ENCODE peak calls at places on chromosomes 13 and 19, in six cellular contexts. V, L, F, Q, X and H are unnamed samples. For H3K9me3, the result is how much of the 10 kb centered on the place peaks cover.

GRCh38 chr13:100899720-100900316 is 225.2 kb upstream of the TMTC4 start:
- DNase-seq in V (no peak), L (no peak), F (no peak), Q (no peak), X (no peak), H (no peak)

GRCh38 chr13:90696656-90697055 is 650.8 kb upstream of the MIR17HG start:
- DNase-seq in V (no peak), L (no peak), F (no peak), Q (no peak), X (no peak), H (no peak)

GRCh38 chr13:30872685-30873443 is 33.2 kb upstream of the MEDAG start:
- DNase-seq in V (no peak), L (no peak), F (no peak), Q (peak), X (peak), H (peak)

GRCh38 chr13:42354246-42355117 is 82.5 kb downstream of the AKAP11 start:
- DNase-seq in V (no peak), L (no peak), F (no peak), Q (no peak), X (no peak), H (no peak)

GRCh38 chr19:42693760-42694350 is 46.4 kb downstream of the PSG3 start:
- DNase-seq in V (no peak), L (no peak), F (no peak), Q (no peak), X (no peak), H (no peak)

GRCh38 chr13:39938591-39938990 is 283.1 kb downstream of the COG6 start:
- DNase-seq in V (no peak), L (no peak), F (no peak), Q (no peak), X (no peak), H (no peak)

GRCh38 chr19:11288349-11288748 is 7.6 kb upstream of the TSPAN16 start:
- DNase-seq in V (no peak), L (no peak), F (no peak), Q (no peak), X (no peak), H (no peak)

GRCh38 chr19:14059093-14059480 is 2.8 kb downstream of the PALM3 start:
- DNase-seq in V (no peak), L (no peak), F (no peak), Q (no peak), X (no peak), H (no peak)

GRCh38 chr13:33189470-33189869 is 96.1 kb downstream of the STARD13 start:
- DNase-seq in V (no peak), L (no peak), F (no peak), Q (no peak), X (no peak), H (no peak)

GRCh38 chr19:18441804-18442788 is 4.2 kb upstream of the ISYNA1 start:
- DNase-seq in V (no peak), L (no peak), F (no peak), Q (no peak), X (no peak), H (no peak)

GRCh38 chr19:42052241-42052863 is 17.7 kb downstream of the GRIK5 start:
- DNase-seq in V (no peak), L (no peak), F (peak), Q (no peak), X (no peak), H (no peak)

GRCh38 chr19:55112781-55113569 is 4.5 kb downstream of the PPP1R12C start:
- DNase-seq in V (no peak), L (no peak), F (no peak), Q (no peak), X (no peak), H (no peak)

GRCh38 chr13:27362064-27362751 is 62.2 kb upstream of the GTF3A start:
- DNase-seq in V (peak), L (peak), F (peak), Q (peak), X (peak), H (peak)

GRCh38 chr13:35566340-35566739 is 89.9 kb upstream of the MAB21L1 start:
- DNase-seq in V (no peak), L (no peak), F (no peak), Q (no peak), X (no peak), H (no peak)

GRCh38 chr13:36082396-36082795 is 48.8 kb downstream of the DCLK1 start:
- DNase-seq in V (no peak), L (no peak), F (no peak), Q (no peak), X (no peak), H (no peak)

GRCh38 chr19:32800191-32800590 is 69.4 kb downstream of the SLC7A9 start:
- DNase-seq in V (no peak), L (no peak), F (no peak), Q (no peak), X (no peak), H (no peak)

GRCh38 chr19:3450796-3451411 is 29.4 kb downstream of the SMIM24 start:
- DNase-seq in V (peak), L (no peak), F (no peak), Q (no peak), X (peak), H (peak)

GRCh38 chr19:42479736-42480135 is 37.0 kb upstream of the CXCL17 start:
- DNase-seq in V (no peak), L (no peak), F (no peak), Q (no peak), X (no peak), H (no peak)

GRCh38 chr19:3098515-3099346 is 4.6 kb downstream of the GNA11 start:
- DNase-seq in V (peak), L (no peak), F (peak), Q (no peak), X (no peak), H (peak)

GRCh38 chr13:93505104-93505952 is 278.7 kb downstream of the GPC6 start:
- DNase-seq in V (no peak), L (no peak), F (no peak), Q (no peak), X (no peak), H (no peak)

GRCh38 chr13:33637978-33638743 is 179.8 kb upstream of the RFC3 start:
- DNase-seq in V (no peak), L (no peak), F (no peak), Q (no peak), X (no peak), H (no peak)

GRCh38 chr19:18339703-18340102 is 695 bp upstream of the PGPEP1 start:
- DNase-seq in V (no peak), L (no peak), F (no peak), Q (no peak), X (no peak), H (no peak)

GRCh38 chr19:48445256-48445605 is 552 bp upstream of the GRWD1 start:
- DNase-seq in V (no peak), L (no peak), F (no peak), Q (no peak), X (no peak), H (no peak)

GRCh38 chr13:112446347-112446861 is 70.2 kb downstream of the SPACA7 start:
- DNase-seq in V (no peak), L (no peak), F (peak), Q (no peak), X (no peak), H (peak)

GRCh38 chr19:23070353-23070781 is 46.5 kb upstream of the ZNF730 start:
- DNase-seq in V (no peak), L (no peak), F (no peak), Q (peak), X (no peak), H (no peak)

GRCh38 chr19:1407662-1408299 is 395 bp downstream of the DAZAP1 start:
- DNase-seq in V (peak), L (no peak), F (peak), Q (no peak), X (no peak), H (no peak)

GRCh38 chr19:4781851-4782250 is 9.7 kb upstream of the FEM1A start:
- DNase-seq in V (no peak), L (no peak), F (no peak), Q (no peak), X (no peak), H (no peak)

GRCh38 chr19:4068058-4068966 is 1.6 kb upstream of the ZBTB7A start:
- DNase-seq in V (peak), L (no peak), F (peak), Q (no peak), X (no peak), H (no peak)

GRCh38 chr13:28046981-28047380 is 53.4 kb downstream of the FLT3 start:
- DNase-seq in V (no peak), L (no peak), F (no peak), Q (no peak), X (no peak), H (no peak)

GRCh38 chr19:3448616-3449334 is 31.6 kb downstream of the SMIM24 start:
- DNase-seq in V (no peak), L (no peak), F (no peak), Q (no peak), X (no peak), H (no peak)

GRCh38 chr19:51460164-51460992 is 2.1 kb upstream of the SIGLEC8 start:
- DNase-seq in V (no peak), L (no peak), F (no peak), Q (no peak), X (no peak), H (no peak)

GRCh38 chr13:75704194-75704941 is 68.2 kb downstream of the LMO7 start:
- DNase-seq in V (no peak), L (no peak), F (no peak), Q (no peak), X (no peak), H (no peak)

GRCh38 chr13:91119643-91120042 is 227.8 kb upstream of the MIR17HG start:
- DNase-seq in V (no peak), L (no peak), F (no peak), Q (no peak), X (no peak), H (no peak)

GRCh38 chr19:5913739-5914357 is at the start of gene CAPS:
- DNase-seq in V (peak), L (no peak), F (peak), Q (peak), X (no peak), H (peak)
- H3K27ac ChIP-seq in V (peak), L (peak), F (peak), Q (peak), X (peak), H (peak)

GRCh38 chr19:39792999-39793546 is 14.4 kb downstream of the LEUTX start:
- DNase-seq in V (peak), L (no peak), F (peak), Q (peak), X (peak), H (peak)

GRCh38 chr19:39795001-39795400 is 16.3 kb downstream of the LEUTX start:
- DNase-seq in V (no peak), L (no peak), F (no peak), Q (no peak), X (no peak), H (no peak)

GRCh38 chr19:39797083-39797482 is 18.4 kb downstream of the LEUTX start:
- DNase-seq in V (no peak), L (no peak), F (no peak), Q (no peak), X (no peak), H (no peak)

DNA sequence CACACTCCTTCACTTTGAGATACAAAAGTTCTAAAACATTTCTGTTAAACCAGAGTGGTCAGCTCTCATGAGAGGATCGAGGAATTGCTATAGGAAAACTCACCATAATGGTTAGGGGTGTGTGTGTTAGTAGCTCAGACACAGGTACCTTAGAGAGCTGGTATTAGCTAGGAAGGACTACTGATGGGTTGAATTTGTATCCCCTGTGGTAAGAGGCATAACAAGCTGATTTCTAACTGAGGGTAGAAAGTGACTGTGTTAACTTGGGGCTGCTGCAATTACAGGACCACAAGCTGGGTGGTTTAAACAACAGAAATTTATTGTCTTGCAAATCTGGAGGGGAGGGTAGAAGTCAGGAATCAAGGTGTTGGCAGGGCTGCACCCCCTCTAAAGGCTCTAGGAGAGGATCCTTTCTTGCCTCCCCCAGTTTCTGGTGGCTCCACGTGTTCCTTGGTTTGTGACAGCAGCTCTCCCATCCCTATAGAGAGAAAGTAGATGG is 17.4 kb downstream of the LEUTX start:
- DNase-seq in V (no peak), L (no peak), F (no peak), Q (no peak), X (no peak), H (no peak)
- H3K9me3 ChIP-seq in V (under half), L (under half), F (under half), Q (under half), X (under half), H (under half)

GRCh38 chr13:44300895-44301638 is 72.6 kb upstream of the SERP2 start:
- DNase-seq in V (no peak), L (no peak), F (no peak), Q (peak), X (peak), H (peak)
- TF ChIP-seq CTCF in V (no peak), L (no peak), F (no peak), Q (peak), X (no peak), H (peak)

GRCh38 chr13:73090116-73090811 is 31.5 kb downstream of the KLF5 start:
- DNase-seq in V (no peak), L (no peak), F (no peak), Q (peak), X (no peak), H (no peak)
- H3K27ac ChIP-seq in V (no peak), L (peak), F (peak), Q (peak), X (no peak), H (no peak)

DNA sequence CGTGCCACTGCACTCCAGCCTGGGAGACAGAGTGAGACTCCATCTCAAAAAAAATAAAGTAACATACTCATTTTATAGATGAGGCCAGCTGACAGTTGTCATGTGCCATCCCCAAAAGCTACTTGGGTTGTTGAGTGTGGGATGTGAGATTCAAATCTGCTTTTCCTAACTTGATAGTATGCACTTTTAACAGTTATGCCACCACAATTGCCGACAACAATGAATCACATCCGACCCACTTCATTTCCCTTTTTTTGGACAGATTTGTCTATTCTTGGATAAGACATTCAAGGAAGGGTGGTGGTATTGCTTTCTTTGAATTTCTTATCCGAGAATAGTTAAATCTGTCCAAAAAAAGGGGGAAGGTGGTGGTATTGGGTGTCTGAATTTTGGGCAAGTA is 16.3 kb upstream of the DNMT1 start:
- DNase-seq in V (no peak), L (no peak), F (no peak), Q (no peak), X (no peak), H (no peak)
- H3K9me3 ChIP-seq in V (under half), L (under half), F (under half), Q (under half), X (under half), H (under half)

GRCh38 chr13:101967216-101967615 is 434.6 kb downstream of the FGF14 start:
- DNase-seq in V (no peak), L (no peak), F (no peak), Q (no peak), X (no peak), H (no peak)

GRCh38 chr13:101977475-101977874 is 424.4 kb downstream of the FGF14 start:
- DNase-seq in V (no peak), L (no peak), F (no peak), Q (no peak), X (no peak), H (no peak)

GRCh38 chr13:101970339-101970738 is 431.5 kb downstream of the FGF14 start:
- DNase-seq in V (no peak), L (no peak), F (no peak), Q (no peak), X (no peak), H (no peak)

GRCh38 chr13:101972191-101972590 is 429.7 kb downstream of the FGF14 start:
- DNase-seq in V (no peak), L (no peak), F (no peak), Q (no peak), X (no peak), H (no peak)
- TF ChIP-seq CTCF in V (no peak), L (no peak), F (no peak), Q (no peak), X (no peak), H (no peak)

GRCh38 chr13:41015920-41016319 is 3.2 kb downstream of the ELF1 start:
- DNase-seq in V (no peak), L (no peak), F (no peak), Q (no peak), X (no peak), H (no peak)
- H3K27ac ChIP-seq in V (no peak), L (peak), F (peak), Q (peak), X (no peak), H (no peak)

DNA sequence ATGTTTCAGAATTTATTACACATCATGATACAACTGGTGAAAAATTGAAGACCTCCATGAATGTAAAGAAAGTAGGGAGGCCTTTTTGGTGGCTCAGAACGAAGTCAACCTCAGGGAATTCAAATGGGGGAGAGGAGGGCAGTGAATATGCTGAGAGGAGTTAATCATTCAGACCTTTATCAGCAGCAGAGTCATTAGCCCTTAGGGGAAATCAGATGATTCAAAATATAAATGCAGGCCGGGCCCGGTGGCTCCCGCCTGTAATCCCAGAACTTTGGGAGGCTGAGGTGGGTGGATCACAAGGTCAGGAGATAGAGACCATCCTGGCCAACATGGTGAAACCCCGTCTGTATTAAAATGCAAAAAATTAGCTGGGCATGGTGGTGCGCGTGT is 80.4 kb upstream of the ZNF420 start:
- DNase-seq in V (no peak), L (no peak), F (no peak), Q (no peak), X (no peak), H (no peak)
- H3K9me3 ChIP-seq in V (half or more), L (half or more), F (half or more), Q (half or more), X (under half), H (half or more)